ENCODE peak calls at places on chromosome 22, in six cellular contexts. One of them, this sample, is unnamed.

GRCh38 chr22:45235101-45235777 is 5.5 kb downstream of the KIAA0930 start:
- DNase-seq in Peyer's patch: peak
- DNase-seq in IMR-90: no peak
- DNase-seq in transverse colon: peak
- DNase-seq in adrenal gland: peak
- DNase-seq in A549: no peak
- DNase-seq in this sample: no peak

GRCh38 chr22:44242946-44243724 is 62.4 kb downstream of the PARVG start:
- DNase-seq in Peyer's patch: no peak
- DNase-seq in IMR-90: no peak
- DNase-seq in transverse colon: no peak
- DNase-seq in adrenal gland: no peak
- DNase-seq in A549: no peak
- DNase-seq in this sample: no peak

GRCh38 chr22:29801153-29801552 is 34.0 kb downstream of the UQCR10 start:
- DNase-seq in Peyer's patch: no peak
- DNase-seq in IMR-90: no peak
- DNase-seq in transverse colon: no peak
- DNase-seq in adrenal gland: peak
- DNase-seq in A549: no peak
- DNase-seq in this sample: no peak

GRCh38 chr22:49670610-49671330 is 156.9 kb downstream of the BRD1 start:
- DNase-seq in Peyer's patch: peak
- DNase-seq in IMR-90: no peak
- DNase-seq in transverse colon: peak
- DNase-seq in adrenal gland: no peak
- DNase-seq in A549: no peak
- DNase-seq in this sample: no peak

GRCh38 chr22:48242461-48242864 is 1480.0 kb downstream of the TBC1D22A start:
- DNase-seq in Peyer's patch: no peak
- DNase-seq in IMR-90: no peak
- DNase-seq in transverse colon: no peak
- DNase-seq in adrenal gland: no peak
- DNase-seq in A549: no peak
- DNase-seq in this sample: no peak

GRCh38 chr22:42844756-42845155 is 12.3 kb downstream of the ARFGAP3 start:
- DNase-seq in Peyer's patch: peak
- DNase-seq in IMR-90: peak
- DNase-seq in transverse colon: no peak
- DNase-seq in adrenal gland: peak
- DNase-seq in A549: peak
- DNase-seq in this sample: no peak

GRCh38 chr22:24741769-24742168 is 32.8 kb downstream of the PIWIL3 start:
- DNase-seq in Peyer's patch: no peak
- DNase-seq in IMR-90: no peak
- DNase-seq in transverse colon: no peak
- DNase-seq in adrenal gland: no peak
- DNase-seq in A549: no peak
- DNase-seq in this sample: no peak

GRCh38 chr22:47213571-47214230 is 451.3 kb downstream of the TBC1D22A start:
- DNase-seq in Peyer's patch: no peak
- DNase-seq in IMR-90: no peak
- DNase-seq in transverse colon: peak
- DNase-seq in adrenal gland: peak
- DNase-seq in A549: peak
- DNase-seq in this sample: peak

GRCh38 chr22:42261266-42261665 is 9.2 kb downstream of the TCF20 start:
- DNase-seq in Peyer's patch: no peak
- DNase-seq in IMR-90: peak
- DNase-seq in transverse colon: no peak
- DNase-seq in adrenal gland: no peak
- DNase-seq in A549: no peak
- DNase-seq in this sample: peak

GRCh38 chr22:35961480-35961902 is 67.1 kb downstream of the RBFOX2 start:
- DNase-seq in Peyer's patch: no peak
- DNase-seq in IMR-90: peak
- DNase-seq in transverse colon: no peak
- DNase-seq in adrenal gland: peak
- DNase-seq in A549: peak
- DNase-seq in this sample: no peak

GRCh38 chr22:47918276-47918928 is 1156.0 kb downstream of the TBC1D22A start:
- DNase-seq in Peyer's patch: peak
- DNase-seq in IMR-90: no peak
- DNase-seq in transverse colon: peak
- DNase-seq in adrenal gland: no peak
- DNase-seq in A549: no peak
- DNase-seq in this sample: no peak

GRCh38 chr22:24413271-24413670 is 14.1 kb upstream of the ADORA2A start:
- DNase-seq in Peyer's patch: no peak
- DNase-seq in IMR-90: no peak
- DNase-seq in transverse colon: no peak
- DNase-seq in adrenal gland: no peak
- DNase-seq in A549: no peak
- DNase-seq in this sample: no peak

GRCh38 chr22:37334859-37335818 is 52.8 kb downstream of the CYTH4 start:
- DNase-seq in Peyer's patch: no peak
- DNase-seq in IMR-90: no peak
- DNase-seq in transverse colon: no peak
- DNase-seq in adrenal gland: no peak
- DNase-seq in A549: peak
- DNase-seq in this sample: no peak
- TF ChIP-seq POLR2A in Peyer's patch: no peak
- TF ChIP-seq POLR2A in IMR-90: no peak
- TF ChIP-seq POLR2A in transverse colon: no peak
- TF ChIP-seq POLR2A in adrenal gland: no peak
- TF ChIP-seq POLR2A in A549: no peak
- TF ChIP-seq POLR2A in this sample: no peak

GRCh38 chr22:23268139-23268712 is 87.9 kb downstream of the BCR start:
- DNase-seq in Peyer's patch: no peak
- DNase-seq in IMR-90: no peak
- DNase-seq in transverse colon: no peak
- DNase-seq in adrenal gland: no peak
- DNase-seq in A549: no peak
- DNase-seq in this sample: no peak

GRCh38 chr22:23269441-23270211 is 89.3 kb downstream of the BCR start:
- DNase-seq in Peyer's patch: peak
- DNase-seq in IMR-90: no peak
- DNase-seq in transverse colon: no peak
- DNase-seq in adrenal gland: no peak
- DNase-seq in A549: no peak
- DNase-seq in this sample: no peak

GRCh38 chr22:23270212-23270733 is 90.0 kb downstream of the BCR start:
- DNase-seq in Peyer's patch: no peak
- DNase-seq in IMR-90: peak
- DNase-seq in transverse colon: no peak
- DNase-seq in adrenal gland: no peak
- DNase-seq in A549: no peak
- DNase-seq in this sample: no peak

GRCh38 chr22:23267225-23268043 is 87.1 kb downstream of the BCR start:
- DNase-seq in Peyer's patch: no peak
- DNase-seq in IMR-90: no peak
- DNase-seq in transverse colon: no peak
- DNase-seq in adrenal gland: no peak
- DNase-seq in A549: no peak
- DNase-seq in this sample: no peak

GRCh38 chr22:23268877-23269276 is 88.6 kb downstream of the BCR start:
- DNase-seq in Peyer's patch: no peak
- DNase-seq in IMR-90: no peak
- DNase-seq in transverse colon: no peak
- DNase-seq in adrenal gland: no peak
- DNase-seq in A549: no peak
- DNase-seq in this sample: no peak
- TF ChIP-seq POLR2A in Peyer's patch: no peak
- TF ChIP-seq POLR2A in IMR-90: no peak
- TF ChIP-seq POLR2A in transverse colon: no peak
- TF ChIP-seq POLR2A in adrenal gland: no peak
- TF ChIP-seq POLR2A in A549: no peak
- TF ChIP-seq POLR2A in this sample: no peak

GRCh38 chr22:21761994-21762680 is 26.5 kb upstream of the YPEL1 start:
- DNase-seq in Peyer's patch: no peak
- DNase-seq in IMR-90: no peak
- DNase-seq in transverse colon: no peak
- DNase-seq in adrenal gland: no peak
- DNase-seq in A549: no peak
- DNase-seq in this sample: no peak
- TF ChIP-seq POLR2A in Peyer's patch: no peak
- TF ChIP-seq POLR2A in IMR-90: no peak
- TF ChIP-seq POLR2A in transverse colon: no peak
- TF ChIP-seq POLR2A in adrenal gland: no peak
- TF ChIP-seq POLR2A in A549: no peak
- TF ChIP-seq POLR2A in this sample: no peak

DNA sequence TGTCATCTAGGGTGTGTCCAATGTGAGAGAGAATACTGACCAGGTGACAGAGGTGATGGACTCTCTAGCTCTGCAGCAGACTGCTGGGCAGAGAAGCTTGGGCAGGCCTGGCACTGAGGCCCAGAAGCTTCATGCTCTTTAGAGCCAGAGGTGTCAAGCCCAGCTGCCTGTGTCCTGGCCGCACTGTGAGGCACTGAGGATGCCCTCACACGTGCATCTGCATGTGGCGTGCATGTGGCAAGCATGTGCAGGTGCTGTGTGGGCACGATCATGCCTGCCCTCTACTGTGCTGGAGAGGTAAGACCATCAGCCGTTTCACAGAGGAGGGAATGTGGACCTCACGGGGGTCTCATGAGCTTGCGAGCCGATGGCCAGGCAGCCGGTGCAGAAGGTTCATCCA is 15.8 kb upstream of the TXNRD2 start:
- DNase-seq in Peyer's patch: no peak
- DNase-seq in IMR-90: no peak
- DNase-seq in transverse colon: no peak
- DNase-seq in adrenal gland: no peak
- DNase-seq in A549: no peak
- DNase-seq in this sample: no peak
- TF ChIP-seq POLR2A in Peyer's patch: no peak
- TF ChIP-seq POLR2A in IMR-90: no peak
- TF ChIP-seq POLR2A in transverse colon: no peak
- TF ChIP-seq POLR2A in adrenal gland: no peak
- TF ChIP-seq POLR2A in A549: no peak
- TF ChIP-seq POLR2A in this sample: no peak